ENCODE peak calls at places on chromosomes 1 and 21, in four cellular contexts. T is RWPE2, L is PC-9, D is fibroblast of lung. Z is an unnamed sample.

GRCh38 chr1:162292422-162292849 is 84.2 kb downstream of the SPATA46 start:
- DNase-seq in T (no peak), D (peak; percentile 33), L (peak; percentile 68), Z (peak; percentile 45)

GRCh38 chr1:209840611-209841010 is 12.8 kb downstream of the UTP25 start:
- DNase-seq in L (no peak), T (no peak), D (no peak), Z (no peak)

GRCh38 chr1:26733982-26734381 is 38.2 kb downstream of the ARID1A start:
- DNase-seq in L (peak; percentile 92), D (peak; percentile 72), T (no peak), Z (peak; percentile 55)

GRCh38 chr21:37227071-37228002 is 39.8 kb downstream of the VPS26C start:
- DNase-seq in L (no peak), T (no peak), D (no peak), Z (no peak)

GRCh38 chr1:221532071-221532755 is 209.7 kb downstream of the DUSP10 start:
- DNase-seq in T (no peak), D (no peak), L (peak; percentile 39), Z (no peak)

GRCh38 chr1:47676311-47677054 is 238.6 kb downstream of the FOXD2 start:
- DNase-seq in D (no peak), T (no peak), L (no peak), Z (no peak)

GRCh38 chr1:159798893-159799292 is 3.3 kb upstream of the FCRL6 start:
- DNase-seq in T (no peak), D (peak; percentile 90), L (peak; percentile 70), Z (peak; percentile 69)

GRCh38 chr1:5915587-5916571 is 76.3 kb downstream of the NPHP4 start:
- DNase-seq in L (no peak), T (no peak), D (peak; percentile 63), Z (peak; percentile 50)

GRCh38 chr21:45505416-45506021 is 36.7 kb downstream of the SLC19A1 start:
- DNase-seq in L (no peak), T (peak; percentile 61), D (no peak), Z (no peak)

GRCh38 chr1:3563125-3563524 is 48.2 kb downstream of the MEGF6 start:
- DNase-seq in D (no peak), L (no peak), T (no peak), Z (no peak)

GRCh38 chr1:235613617-235614016 is 36.0 kb downstream of the GNG4 start:
- DNase-seq in L (no peak), D (no peak), T (no peak), Z (no peak)

GRCh38 chr1:204255225-204255624 is 41.4 kb upstream of the GOLT1A start:
- DNase-seq in L (no peak), T (no peak), D (no peak), Z (no peak)

GRCh38 chr1:225760531-225760930 is 17.1 kb upstream of the SRP9 start:
- DNase-seq in L (no peak), D (no peak), T (no peak), Z (no peak)

GRCh38 chr1:238892612-238893011 is 493.8 kb upstream of the CHRM3 start:
- DNase-seq in L (no peak), D (no peak), T (peak; percentile 68), Z (peak; percentile 84)

GRCh38 chr1:220906561-220907334 is 27.5 kb downstream of the HLX start:
- DNase-seq in D (no peak), L (peak; percentile 57), T (no peak), Z (peak; percentile 76)

GRCh38 chr1:164707868-164708331 is 148.9 kb downstream of the PBX1 start:
- DNase-seq in D (peak; percentile 58), L (peak; percentile 48), T (no peak), Z (no peak)

GRCh38 chr1:109874445-109874844 is 36.2 kb upstream of the CSF1 start:
- DNase-seq in L (peak; percentile 28), D (no peak), T (no peak), Z (no peak)

GRCh38 chr1:243917177-243917862 is 67.3 kb upstream of the AKT3 start:
- DNase-seq in L (peak; percentile 67), D (peak; percentile 77), T (no peak), Z (peak; percentile 52)

GRCh38 chr1:77847621-77848080 is 40.8 kb upstream of the NEXN start:
- DNase-seq in D (no peak), L (no peak), T (no peak), Z (no peak)

GRCh38 chr1:47680815-47681475 is 243.1 kb downstream of the FOXD2 start:
- DNase-seq in T (no peak), D (no peak), L (no peak), Z (no peak)

GRCh38 chr21:43591468-43592050 is 67.7 kb downstream of the HSF2BP start:
- DNase-seq in L (no peak), T (no peak), D (peak; percentile 50), Z (no peak)

GRCh38 chr1:55048453-55049270 is 9.3 kb downstream of the PCSK9 start:
- DNase-seq in T (no peak), L (no peak), D (no peak), Z (no peak)

GRCh38 chr1:42682739-42683529 is 716 bp downstream of the YBX1 start:
- DNase-seq in T (no peak), L (peak; percentile 59), D (peak; percentile 79), Z (peak; percentile 57)

GRCh38 chr21:36429672-36430546 is 44.7 kb downstream of the CHAF1B start:
- DNase-seq in L (peak; percentile 97), T (peak; percentile 97), D (peak; percentile 97), Z (peak; percentile 98)

GRCh38 chr1:68962711-68963110 is 465.8 kb upstream of the DEPDC1 start:
- DNase-seq in T (no peak), L (no peak), D (no peak), Z (no peak)

GRCh38 chr1:221611930-221612777 is 129.7 kb downstream of the DUSP10 start:
- DNase-seq in D (peak; percentile 93), L (peak; percentile 87), T (no peak), Z (peak; percentile 83)

GRCh38 chr1:9346566-9346965 is 53.9 kb downstream of the SPSB1 start:
- DNase-seq in T (no peak), L (no peak), D (no peak), Z (no peak)

GRCh38 chr1:42946120-42947009 is 12.3 kb downstream of the SLC2A1 start:
- DNase-seq in L (no peak), D (no peak), T (no peak), Z (no peak)

GRCh38 chr1:218171302-218171893 is 113.7 kb upstream of the RRP15 start:
- DNase-seq in L (no peak), D (peak; percentile 69), T (no peak), Z (peak; percentile 19)

GRCh38 chr1:94737124-94737998 is 82.8 kb upstream of the SLC44A3 start:
- DNase-seq in L (no peak), D (peak; percentile 71), T (no peak), Z (no peak)

GRCh38 chr1:105793541-105794146 is 1262.8 kb upstream of the PRMT6 start:
- DNase-seq in L (no peak), T (no peak), D (peak; percentile 8), Z (peak; percentile 14)

GRCh38 chr1:78102082-78102481 is 56.3 kb downstream of the GIPC2 start:
- DNase-seq in D (peak; percentile 80), L (no peak), T (no peak), Z (no peak)

GRCh38 chr1:22365331-22366295 is 86.0 kb upstream of the ZBTB40 start:
- DNase-seq in T (no peak), L (no peak), D (no peak), Z (no peak)

GRCh38 chr1:213375002-213375401 is 324.0 kb downstream of the RPS6KC1 start:
- DNase-seq in L (no peak), T (no peak), D (no peak), Z (no peak)

GRCh38 chr1:154607084-154607747 is 770 bp downstream of the ADAR start:
- DNase-seq in D (peak; percentile 52), T (no peak), L (peak; percentile 62), Z (no peak)

GRCh38 chr1:39134768-39135333 is 69.6 kb upstream of the MACF1 start:
- DNase-seq in T (no peak), D (no peak), L (no peak), Z (no peak)

GRCh38 chr1:39132505-39133339 is 71.8 kb upstream of the MACF1 start:
- DNase-seq in T (peak; percentile 75), D (peak; percentile 34), L (peak; percentile 94), Z (peak; percentile 61)

GRCh38 chr1:39131940-39132339 is 72.6 kb upstream of the MACF1 start:
- DNase-seq in D (no peak), T (no peak), L (no peak), Z (no peak)

GRCh38 chr1:39130297-39130696 is 74.2 kb upstream of the MACF1 start:
- DNase-seq in D (peak; percentile 66), T (no peak), L (peak; percentile 70), Z (no peak)

DNA sequence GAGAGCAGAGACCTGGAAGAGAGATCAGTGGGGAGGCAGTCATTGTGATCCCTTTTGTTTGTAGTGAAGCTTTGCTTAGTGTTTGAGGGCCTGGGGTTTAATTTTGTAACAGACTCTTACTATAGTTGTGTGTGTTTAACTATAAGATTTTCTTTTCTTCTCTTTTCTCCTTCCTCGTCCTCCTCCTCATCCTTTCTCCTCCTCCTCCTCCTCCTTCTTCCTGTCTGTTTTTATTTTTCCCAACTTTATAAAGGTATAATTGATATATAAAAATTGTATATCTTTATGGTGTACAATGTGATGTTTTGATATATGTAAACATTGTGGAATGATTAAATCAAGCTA is 71.2 kb upstream of the MACF1 start:
- DNase-seq in L (no peak), D (no peak), T (no peak), Z (no peak)
- H3K27ac ChIP-seq in L (peak overlapping the region; percentile 77), D (peak overlapping the region; percentile 73), T (peak overlapping the region; percentile 95), Z (peak overlapping the region; percentile 91)

GRCh38 chr21:38669186-38669585 is 136.5 kb upstream of the ETS2 start:
- DNase-seq in L (no peak), T (no peak), D (peak; percentile 37), Z (peak; percentile 19)
- TF ChIP-seq CTCF in L (peak; percentile 41), T (peak; percentile 59), D (peak; percentile 43), Z (peak; percentile 35)

GRCh38 chr1:152053375-152053774 is 16.6 kb upstream of the S100A11 start:
- DNase-seq in T (no peak), D (no peak), L (no peak), Z (no peak)
- H3K27ac ChIP-seq in T (no peak overlapping the region), D (no peak overlapping the region), L (no peak overlapping the region), Z (no peak overlapping the region)

DNA sequence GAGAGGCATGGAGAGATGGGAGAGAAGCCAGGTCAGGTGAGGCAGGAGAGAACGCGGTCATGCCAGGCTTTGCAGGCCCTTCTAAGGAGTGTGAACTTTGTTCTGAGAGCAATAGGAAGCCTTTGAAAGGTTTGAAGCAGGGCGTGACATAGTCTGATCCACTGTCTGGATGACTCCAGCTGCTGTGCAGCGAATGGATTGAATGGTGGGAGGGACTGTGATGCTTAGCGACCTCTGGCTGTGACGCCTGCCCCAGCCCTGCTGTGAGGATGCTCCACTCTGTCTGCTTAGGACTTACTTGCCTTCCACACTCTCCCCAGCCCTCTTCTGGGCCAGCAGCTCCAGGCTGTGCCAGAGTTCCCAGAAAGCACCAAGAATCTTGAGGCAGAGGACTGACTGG is 41.8 kb upstream of the POU3F1 start:
- DNase-seq in L (no peak), D (no peak), T (no peak), Z (no peak)
- TF ChIP-seq CTCF in L (no peak), D (no peak), T (no peak), Z (no peak)